ENCODE peak calls at places on chromosomes 12 and 14, in six cellular contexts. D is left cardiac atrium; R is T47D; B is nephron progenitor cell; W is stimulated activated CD4-positive, alpha-beta T cell treated with anti-CD3 and anti-CD28 coated beads, Interleukin-1b, Interleukin-23, amount 100 ng/mL, for 48 hours; M is NCI-H1092 treated with DMSO at 0.1 percent for 48 hours. V is an unnamed sample.

GRCh38 chr12:124532947-124533346 is 34.5 kb downstream of the NCOR2 start:
- DNase-seq in D (no peak), R (no peak), B (no peak), W (no peak), M (no peak), V (no peak)

GRCh38 chr12:117967512-117967911 is 1.3 kb downstream of the KSR2 start:
- DNase-seq in D (no peak), R (no peak), B (no peak), W (no peak), M (no peak), V (no peak)

GRCh38 chr14:53411110-53411509 is 258.0 kb upstream of the DDHD1 start:
- DNase-seq in D (no peak), R (no peak), B (no peak), W (no peak), M (no peak), V (no peak)

GRCh38 chr14:100761481-100761880 is 34.8 kb downstream of the DLK1 start:
- DNase-seq in D (no peak), R (no peak), B (no peak), W (no peak), M (no peak), V (no peak)

GRCh38 chr12:27619308-27619707 is 76.9 kb upstream of the REP15 start:
- DNase-seq in D (no peak), R (no peak), B (no peak), W (no peak), M (no peak), V (no peak)

GRCh38 chr12:91053951-91054715 is 3.7 kb downstream of the KERA start:
- DNase-seq in D (no peak), R (no peak), B (no peak), W (no peak), M (no peak), V (no peak)

GRCh38 chr12:89950421-89950820 is 241.8 kb upstream of the ATP2B1 start:
- DNase-seq in D (no peak), R (no peak), B (no peak), W (no peak), M (no peak), V (no peak)

GRCh38 chr14:55707365-55707804 is 127.4 kb downstream of the KTN1 start:
- DNase-seq in D (no peak), R (peak; percentile 33), B (no peak), W (no peak), M (peak; percentile 69), V (no peak)

GRCh38 chr12:127728285-127728684 is 538.7 kb upstream of the TMEM132C start:
- DNase-seq in D (no peak), R (no peak), B (no peak), W (no peak), M (no peak), V (no peak)

GRCh38 chr14:60651051-60651935 is 2.0 kb upstream of the SIX1 start:
- DNase-seq in D (no peak), R (no peak), B (no peak), W (no peak), M (no peak), V (no peak)

GRCh38 chr12:93137656-93138612 is 208.8 kb upstream of the EEA1 start:
- DNase-seq in D (no peak), R (no peak), B (no peak), W (peak; percentile 16), M (no peak), V (no peak)

GRCh38 chr14:61451491-61451890 is 130.1 kb downstream of the PRKCH start:
- DNase-seq in D (no peak), R (no peak), B (no peak), W (no peak), M (no peak), V (no peak)

GRCh38 chr14:38256358-38256840 is 506 bp upstream of the CLEC14A start:
- DNase-seq in D (peak; percentile 71), R (no peak), B (no peak), W (no peak), M (no peak), V (no peak)